ENCODE peak calls at places on chromosomes 7 and 10, in four cellular contexts. One of them, this sample, is unnamed.
A peak's percentile ranks its signal among the peaks of the same experiment; 100 is the strongest.

GRCh38 chr7:23472046-23472445 is 1.8 kb upstream of the IGF2BP3 start:
- DNase-seq in erythroblast: peak; percentile 70
- DNase-seq in H54: no peak
- DNase-seq in breast epithelium: no peak
- DNase-seq in this sample: no peak

GRCh38 chr7:128362670-128363069 is 1.2 kb upstream of the PRRT4 start:
- DNase-seq in erythroblast: no peak
- DNase-seq in H54: peak; percentile 78
- DNase-seq in breast epithelium: no peak
- DNase-seq in this sample: no peak

GRCh38 chr7:19665399-19666008 is 43.3 kb downstream of the POLR1F start:
- DNase-seq in erythroblast: peak; percentile 25
- DNase-seq in H54: no peak
- DNase-seq in breast epithelium: no peak
- DNase-seq in this sample: no peak

GRCh38 chr7:150390206-150390605 is 11.1 kb downstream of the ZNF775 start:
- DNase-seq in erythroblast: no peak
- DNase-seq in H54: no peak
- DNase-seq in breast epithelium: no peak
- DNase-seq in this sample: no peak

GRCh38 chr10:90912854-90913479 is 7.9 kb downstream of the ANKRD1 start:
- DNase-seq in erythroblast: no peak
- DNase-seq in H54: no peak
- DNase-seq in breast epithelium: no peak
- DNase-seq in this sample: no peak

GRCh38 chr10:59320370-59320769 is 42.0 kb downstream of the FAM13C start:
- DNase-seq in erythroblast: no peak
- DNase-seq in H54: no peak
- DNase-seq in breast epithelium: no peak
- DNase-seq in this sample: no peak

GRCh38 chr7:139086454-139086853 is 23.1 kb downstream of the ZC3HAV1 start:
- DNase-seq in erythroblast: no peak
- DNase-seq in H54: no peak
- DNase-seq in breast epithelium: no peak
- DNase-seq in this sample: no peak

GRCh38 chr7:143258830-143259229 is 4.4 kb upstream of the GSTK1 start:
- DNase-seq in erythroblast: peak; percentile 57
- DNase-seq in H54: no peak
- DNase-seq in breast epithelium: no peak
- DNase-seq in this sample: no peak

GRCh38 chr10:51321968-51322367 is 247.7 kb downstream of the PRKG1 start:
- DNase-seq in erythroblast: no peak
- DNase-seq in H54: no peak
- DNase-seq in breast epithelium: no peak
- DNase-seq in this sample: no peak

GRCh38 chr10:27658788-27659187 is 86.8 kb downstream of the MKX start:
- DNase-seq in erythroblast: no peak
- DNase-seq in H54: peak; percentile 40
- DNase-seq in breast epithelium: no peak
- DNase-seq in this sample: no peak

GRCh38 chr7:128236924-128237586 is 4.0 kb upstream of the LEP start:
- DNase-seq in erythroblast: peak; percentile 77
- DNase-seq in H54: peak; percentile 47
- DNase-seq in breast epithelium: no peak
- DNase-seq in this sample: no peak

GRCh38 chr10:131980757-131981428 is 830 bp downstream of the BNIP3 start:
- DNase-seq in erythroblast: peak; percentile 50
- DNase-seq in H54: no peak
- DNase-seq in breast epithelium: peak; percentile 51
- DNase-seq in this sample: no peak

GRCh38 chr10:131980321-131980720 is 1.4 kb downstream of the BNIP3 start:
- DNase-seq in erythroblast: no peak
- DNase-seq in H54: no peak
- DNase-seq in breast epithelium: peak; percentile 2
- DNase-seq in this sample: no peak

GRCh38 chr10:131982796-131983195 is 1.1 kb upstream of the BNIP3 start:
- DNase-seq in erythroblast: no peak
- DNase-seq in H54: no peak
- DNase-seq in breast epithelium: peak; percentile 51
- DNase-seq in this sample: no peak

GRCh38 chr10:131982185-131982756 is 548 bp upstream of the BNIP3 start:
- DNase-seq in erythroblast: no peak
- DNase-seq in H54: no peak
- DNase-seq in breast epithelium: peak; percentile 51
- DNase-seq in this sample: peak; percentile 37

GRCh38 chr10:131981429-131982184 is at the start of gene BNIP3:
- DNase-seq in erythroblast: peak; percentile 95
- DNase-seq in H54: peak; percentile 78
- DNase-seq in breast epithelium: peak; percentile 90
- DNase-seq in this sample: peak; percentile 96
- TF ChIP-seq POLR2A in erythroblast: peak; percentile 45
- TF ChIP-seq POLR2A in H54: peak; percentile 68
- TF ChIP-seq POLR2A in breast epithelium: peak; percentile 45
- TF ChIP-seq POLR2A in this sample: peak; percentile 31

DNA sequence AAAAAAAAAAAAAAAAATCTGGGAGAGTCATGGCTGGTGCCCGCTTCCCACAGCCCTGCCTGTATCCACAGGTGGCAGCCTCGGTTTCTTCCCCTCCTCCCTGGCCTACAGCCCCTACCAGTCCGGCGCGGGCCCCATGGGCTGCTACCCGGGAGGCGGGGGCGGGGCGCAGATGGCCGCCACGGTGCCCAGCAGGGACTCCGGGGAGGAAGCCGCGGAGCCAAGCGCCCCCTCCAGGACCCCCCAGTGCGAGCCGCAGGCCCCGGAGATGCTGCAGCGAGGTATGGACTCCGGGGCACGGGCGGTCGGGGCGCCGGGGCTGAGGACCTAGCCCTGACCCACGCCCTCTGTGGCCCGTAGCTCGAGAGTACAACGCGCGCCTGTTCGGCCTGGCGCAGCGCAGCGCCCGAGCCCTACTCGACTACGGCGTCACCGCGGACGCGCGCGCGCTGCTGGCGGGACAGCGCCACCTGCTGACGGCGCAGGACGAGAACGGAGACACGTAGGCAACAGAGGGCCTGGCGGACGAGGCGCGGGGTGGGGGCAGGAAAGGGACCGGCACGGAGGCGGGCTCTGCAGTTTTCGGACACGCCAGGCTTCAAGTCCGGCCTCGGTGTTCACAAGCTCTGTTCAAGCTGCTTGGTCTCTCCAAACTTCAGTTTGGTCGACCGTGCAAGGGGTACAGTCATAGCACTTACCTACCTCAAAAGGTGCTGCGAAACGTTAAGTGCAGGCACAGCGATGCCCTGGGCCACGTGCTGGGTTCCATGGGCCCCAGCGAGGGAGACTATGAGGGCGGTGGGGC is 3.9 kb downstream of the NFKB2 start:
- DNase-seq in erythroblast: peak; percentile 95
- DNase-seq in H54: peak; percentile 93
- DNase-seq in breast epithelium: peak; percentile 90
- DNase-seq in this sample: peak; percentile 92
- TF ChIP-seq POLR2A in erythroblast: peak; percentile 5
- TF ChIP-seq POLR2A in H54: peak; percentile 54
- TF ChIP-seq POLR2A in breast epithelium: no peak
- TF ChIP-seq POLR2A in this sample: peak; percentile 78

DNA sequence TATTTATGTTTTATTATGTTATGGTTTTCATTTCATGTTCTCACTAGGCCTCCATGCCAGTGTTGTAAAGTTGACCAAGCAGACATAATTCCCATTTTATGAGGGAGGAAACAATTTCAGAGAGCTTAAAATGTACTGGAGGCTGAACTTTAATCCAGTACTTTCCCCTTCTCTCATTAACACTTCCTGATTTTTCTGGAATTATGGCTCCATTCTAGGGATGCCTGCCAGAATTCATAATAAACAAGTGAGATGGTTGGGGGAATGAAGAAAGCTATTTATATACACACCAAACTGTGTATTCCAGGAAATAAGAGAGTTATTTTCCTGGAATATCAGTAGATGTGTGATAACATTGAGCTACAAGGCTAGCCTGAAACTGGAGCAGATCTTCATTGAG is 6.9 kb downstream of the TMEM236 start:
- DNase-seq in erythroblast: no peak
- DNase-seq in H54: no peak
- DNase-seq in breast epithelium: no peak
- DNase-seq in this sample: no peak
- TF ChIP-seq POLR2A in erythroblast: no peak
- TF ChIP-seq POLR2A in H54: no peak
- TF ChIP-seq POLR2A in breast epithelium: no peak
- TF ChIP-seq POLR2A in this sample: no peak

GRCh38 chr10:110758128-110758527 is 113.6 kb upstream of the PDCD4 start:
- DNase-seq in erythroblast: no peak
- DNase-seq in H54: no peak
- DNase-seq in breast epithelium: no peak
- DNase-seq in this sample: no peak
- TF ChIP-seq POLR2A in erythroblast: no peak
- TF ChIP-seq POLR2A in H54: no peak
- TF ChIP-seq POLR2A in breast epithelium: no peak
- TF ChIP-seq POLR2A in this sample: no peak

GRCh38 chr7:538764-539685 is 19.4 kb upstream of the PDGFA start:
- DNase-seq in erythroblast: no peak
- DNase-seq in H54: no peak
- DNase-seq in breast epithelium: no peak
- DNase-seq in this sample: no peak
- TF ChIP-seq POLR2A in erythroblast: no peak
- TF ChIP-seq POLR2A in H54: peak; percentile 28
- TF ChIP-seq POLR2A in breast epithelium: no peak
- TF ChIP-seq POLR2A in this sample: no peak

GRCh38 chr10:84155521-84155920 is 16.2 kb downstream of the GHITM start:
- DNase-seq in erythroblast: no peak
- DNase-seq in H54: no peak
- DNase-seq in breast epithelium: no peak
- DNase-seq in this sample: no peak

GRCh38 chr10:84158061-84158460 is 15.5 kb upstream of the GPR15LG start:
- DNase-seq in erythroblast: no peak
- DNase-seq in H54: no peak
- DNase-seq in breast epithelium: no peak
- DNase-seq in this sample: no peak

GRCh38 chr10:84158549-84158948 is 15.1 kb upstream of the GPR15LG start:
- DNase-seq in erythroblast: no peak
- DNase-seq in H54: no peak
- DNase-seq in breast epithelium: no peak
- DNase-seq in this sample: no peak

GRCh38 chr10:84156009-84156408 is 16.7 kb downstream of the GHITM start:
- DNase-seq in erythroblast: no peak
- DNase-seq in H54: no peak
- DNase-seq in breast epithelium: no peak
- DNase-seq in this sample: no peak

GRCh38 chr10:84156768-84157167 is 16.8 kb upstream of the GPR15LG start:
- DNase-seq in erythroblast: peak; percentile 59
- DNase-seq in H54: no peak
- DNase-seq in breast epithelium: no peak
- DNase-seq in this sample: no peak
- TF ChIP-seq POLR2A in erythroblast: peak; percentile 15
- TF ChIP-seq POLR2A in H54: no peak
- TF ChIP-seq POLR2A in breast epithelium: no peak
- TF ChIP-seq POLR2A in this sample: peak; percentile 69

GRCh38 chr10:21495686-21496284 is 29.7 kb downstream of the SKIDA1 start:
- DNase-seq in erythroblast: peak; percentile 90
- DNase-seq in H54: peak; percentile 92
- DNase-seq in breast epithelium: peak; percentile 77
- DNase-seq in this sample: peak; percentile 94
- TF ChIP-seq POLR2A in erythroblast: no peak
- TF ChIP-seq POLR2A in H54: peak; percentile 51
- TF ChIP-seq POLR2A in breast epithelium: no peak
- TF ChIP-seq POLR2A in this sample: peak; percentile 39

DNA sequence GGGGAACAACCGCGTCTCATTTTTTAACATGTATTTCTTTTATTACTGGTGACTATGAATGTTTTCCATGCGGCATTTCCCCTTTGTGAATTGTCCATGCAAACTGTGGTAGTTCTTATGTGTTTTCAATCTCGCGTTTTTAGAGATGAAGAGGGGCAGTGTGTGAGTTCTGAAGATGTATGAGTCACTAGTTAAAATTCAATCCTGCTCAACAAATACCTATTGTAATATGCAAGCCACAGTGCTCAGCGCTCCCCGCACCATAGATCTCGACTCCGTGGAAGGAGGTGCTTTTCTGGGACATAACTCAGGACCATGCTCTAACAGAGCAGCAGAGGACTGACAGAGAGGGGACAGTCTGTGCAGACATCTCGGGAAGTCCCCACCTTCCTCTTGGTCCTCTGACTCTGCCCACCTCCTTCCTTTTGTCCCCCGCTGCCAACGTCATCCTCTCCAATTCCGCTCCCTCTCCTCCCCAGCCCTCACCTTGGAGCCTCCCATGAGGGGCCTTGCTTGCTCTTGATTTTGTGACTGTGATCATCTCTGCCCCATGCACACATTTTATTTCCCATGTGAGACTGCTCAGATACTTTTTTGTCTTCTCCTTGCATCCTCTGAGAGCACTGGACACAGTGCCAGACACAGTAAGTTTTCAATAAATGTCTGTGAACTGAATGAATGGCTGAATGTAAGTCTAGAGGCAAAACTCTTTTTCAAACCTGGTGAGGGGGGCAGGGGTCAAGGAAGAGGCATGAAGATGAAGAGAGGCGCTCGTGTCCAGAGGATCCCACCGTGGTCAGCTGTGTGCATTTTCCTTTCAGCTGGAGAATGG is 42.7 kb upstream of the PLEKHA1 start:
- DNase-seq in erythroblast: no peak
- DNase-seq in H54: no peak
- DNase-seq in breast epithelium: no peak
- DNase-seq in this sample: no peak
- TF ChIP-seq POLR2A in erythroblast: no peak
- TF ChIP-seq POLR2A in H54: no peak
- TF ChIP-seq POLR2A in breast epithelium: no peak
- TF ChIP-seq POLR2A in this sample: no peak

This sample was measured in GM12892.